ENCODE peak calls at places on chromosomes 11 and 22, in six cellular contexts. I is breast epithelium; R is mammary epithelial cell; S is RWPE1; B is CD8-positive, alpha-beta memory T cell; J is keratinocyte. H is an unnamed sample.
A peak's percentile ranks its signal among the peaks of the same experiment; 100 is the strongest.

GRCh38 chr22:23401111-23401909 is 178.8 kb downstream of the IGLL1 start:
- DNase-seq in J (peak; percentile 42), B (no peak), R (peak; percentile 77), I (peak; percentile 52), S (peak; percentile 3), H (peak; percentile 8)

GRCh38 chr11:77966338-77966737 is 28.1 kb downstream of the INTS4 start:
- DNase-seq in I (no peak), S (no peak), R (no peak), J (no peak), B (no peak), H (no peak)

GRCh38 chr22:49398646-49399045 is 429.0 kb downstream of the BRD1 start:
- DNase-seq in S (no peak), I (peak; percentile 31), J (no peak), B (no peak), R (no peak), H (no peak)

GRCh38 chr11:75668508-75669297 is at the start of gene MAP6:
- DNase-seq in S (peak; percentile 38), R (peak; percentile 19), J (no peak), B (no peak), I (no peak), H (no peak)

GRCh38 chr11:59097113-59097708 is 9.8 kb upstream of the FAM111B start:
- DNase-seq in I (no peak), J (no peak), R (peak; percentile 31), S (peak; percentile 5), B (peak; percentile 61), H (no peak)

GRCh38 chr11:113505046-113505445 is 29.8 kb upstream of the DRD2 start:
- DNase-seq in R (peak; percentile 82), I (no peak), J (no peak), B (no peak), S (no peak), H (no peak)

GRCh38 chr11:24642648-24643047 is 145.8 kb downstream of the LUZP2 start:
- DNase-seq in B (no peak), S (no peak), I (no peak), J (no peak), R (no peak), H (no peak)

GRCh38 chr22:31346255-31346732 is at the start of gene PATZ1:
- DNase-seq in R (peak; percentile 39), S (peak; percentile 80), I (peak; percentile 67), J (no peak), B (peak; percentile 76), H (no peak)

GRCh38 chr11:128039140-128040021 is 548.0 kb downstream of the ETS1 start:
- DNase-seq in R (peak; percentile 88), B (peak; percentile 63), I (no peak), J (no peak), S (peak; percentile 30), H (peak; percentile 77)

GRCh38 chr11:30328676-30329075 is 5.8 kb downstream of the ARL14EP start:
- DNase-seq in J (no peak), B (no peak), S (no peak), I (no peak), R (no peak), H (no peak)

GRCh38 chr11:29527391-29527936 is 489.4 kb downstream of the KCNA4 start:
- DNase-seq in R (peak; percentile 82), J (no peak), B (no peak), I (no peak), S (peak; percentile 49), H (peak; percentile 84)

GRCh38 chr22:30253205-30253852 is 6.8 kb upstream of the LIF start:
- DNase-seq in S (no peak), R (no peak), I (no peak), B (no peak), J (no peak), H (no peak)

GRCh38 chr22:31263896-31264295 is 28.4 kb downstream of the PIK3IP1 start:
- DNase-seq in J (no peak), R (no peak), S (no peak), I (no peak), B (no peak), H (no peak)

GRCh38 chr22:19822301-19823117 is 32.2 kb downstream of the GNB1L start:
- DNase-seq in R (no peak), I (no peak), J (no peak), B (no peak), S (no peak), H (no peak)

GRCh38 chr22:39171623-39172264 is 19.3 kb upstream of the CBX7 start:
- DNase-seq in R (no peak), I (no peak), S (no peak), B (no peak), J (no peak), H (no peak)

GRCh38 chr22:39727541-39727940 is 157.0 kb downstream of the CACNA1I start:
- DNase-seq in I (no peak), R (no peak), B (no peak), S (peak; percentile 17), J (no peak), H (no peak)

GRCh38 chr11:43269229-43269928 is 42.4 kb upstream of the API5 start:
- DNase-seq in R (no peak), S (no peak), B (no peak), J (no peak), I (no peak), H (no peak)

GRCh38 chr22:28116261-28116673 is 197.2 kb upstream of the PITPNB start:
- DNase-seq in R (peak; percentile 92), I (no peak), J (peak; percentile 57), B (no peak), S (peak; percentile 71), H (peak; percentile 74)

GRCh38 chr11:31720225-31720624 is 90.9 kb downstream of the PAX6 start:
- DNase-seq in B (no peak), I (no peak), S (no peak), R (no peak), J (no peak), H (no peak)

GRCh38 chr11:63985812-63986155 is 454 bp upstream of the OTUB1 start:
- DNase-seq in R (no peak), I (no peak), S (no peak), B (peak; percentile 61), J (no peak), H (no peak)

GRCh38 chr22:44313385-44314006 is 745 bp upstream of the SHISAL1 start:
- DNase-seq in I (no peak), J (no peak), R (no peak), B (no peak), S (no peak), H (no peak)

GRCh38 chr22:33575041-33575440 is 345.2 kb downstream of the LARGE1 start:
- DNase-seq in R (no peak), B (no peak), I (no peak), J (no peak), S (no peak), H (no peak)

GRCh38 chr22:33578752-33579151 is 341.5 kb downstream of the LARGE1 start:
- DNase-seq in J (no peak), R (no peak), S (no peak), I (no peak), B (no peak), H (no peak)

GRCh38 chr22:33579448-33580093 is 340.7 kb downstream of the LARGE1 start:
- DNase-seq in S (peak; percentile 0), I (peak; percentile 57), B (no peak), R (peak; percentile 28), J (no peak), H (no peak)

GRCh38 chr22:33576205-33576604 is 344.1 kb downstream of the LARGE1 start:
- DNase-seq in B (no peak), I (no peak), J (no peak), S (no peak), R (no peak), H (no peak)

GRCh38 chr22:33577862-33578411 is 342.3 kb downstream of the LARGE1 start:
- DNase-seq in I (no peak), R (no peak), S (no peak), J (no peak), B (no peak), H (no peak)
- H3K27ac ChIP-seq in I (no peak overlapping the region), R (no peak overlapping the region), S (no peak overlapping the region), J (no peak overlapping the region), B (no peak overlapping the region), H (no peak overlapping the region)

DNA sequence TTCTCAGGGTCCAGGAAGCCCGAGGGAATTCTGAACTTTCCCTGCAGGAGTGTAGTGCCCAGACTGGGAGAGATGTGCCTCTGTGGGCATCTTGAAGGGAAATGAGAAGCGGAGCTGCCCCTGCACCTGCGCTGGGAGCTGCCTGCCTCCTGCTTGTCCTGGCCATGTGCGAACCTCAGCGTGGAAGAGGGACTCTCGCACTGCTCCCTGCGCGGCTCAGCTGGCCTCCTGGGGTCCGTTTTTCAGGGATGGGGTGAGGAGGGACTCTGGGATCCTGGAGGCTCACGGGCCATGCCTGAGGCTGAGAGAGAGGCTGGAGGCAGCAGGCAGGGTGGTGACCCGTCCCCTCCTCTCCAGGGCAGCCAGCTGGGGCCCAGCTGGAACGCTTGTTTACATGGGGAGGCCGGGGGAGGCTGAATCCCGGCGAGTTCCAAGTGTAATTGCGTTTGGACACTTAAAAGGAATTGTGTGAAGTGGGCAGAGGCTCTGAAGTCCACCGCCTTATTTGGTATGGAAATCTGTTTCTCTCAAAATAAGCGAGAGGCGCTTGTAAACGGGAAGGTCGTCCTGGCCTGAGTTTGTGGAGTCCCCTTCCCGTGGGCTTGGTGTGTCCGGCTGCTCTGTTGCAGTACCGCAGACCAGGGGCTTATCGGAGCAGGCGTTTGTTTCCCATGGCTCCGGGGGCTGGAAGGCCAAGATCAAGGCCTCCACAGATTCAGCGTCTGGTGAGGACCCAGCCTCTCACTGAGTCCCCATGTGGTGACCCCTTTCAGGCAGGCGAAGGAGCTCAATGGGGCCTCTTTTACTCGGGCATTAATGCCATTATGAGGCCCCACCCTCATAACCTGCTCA is 1.3 kb upstream of the MRGPRF start:
- DNase-seq in B (no peak), J (no peak), S (no peak), R (no peak), I (no peak), H (no peak)
- H3K27ac ChIP-seq in B (no peak overlapping the region), J (no peak overlapping the region), S (no peak overlapping the region), R (no peak overlapping the region), I (peak overlapping the region; percentile 75), H (no peak overlapping the region)

DNA sequence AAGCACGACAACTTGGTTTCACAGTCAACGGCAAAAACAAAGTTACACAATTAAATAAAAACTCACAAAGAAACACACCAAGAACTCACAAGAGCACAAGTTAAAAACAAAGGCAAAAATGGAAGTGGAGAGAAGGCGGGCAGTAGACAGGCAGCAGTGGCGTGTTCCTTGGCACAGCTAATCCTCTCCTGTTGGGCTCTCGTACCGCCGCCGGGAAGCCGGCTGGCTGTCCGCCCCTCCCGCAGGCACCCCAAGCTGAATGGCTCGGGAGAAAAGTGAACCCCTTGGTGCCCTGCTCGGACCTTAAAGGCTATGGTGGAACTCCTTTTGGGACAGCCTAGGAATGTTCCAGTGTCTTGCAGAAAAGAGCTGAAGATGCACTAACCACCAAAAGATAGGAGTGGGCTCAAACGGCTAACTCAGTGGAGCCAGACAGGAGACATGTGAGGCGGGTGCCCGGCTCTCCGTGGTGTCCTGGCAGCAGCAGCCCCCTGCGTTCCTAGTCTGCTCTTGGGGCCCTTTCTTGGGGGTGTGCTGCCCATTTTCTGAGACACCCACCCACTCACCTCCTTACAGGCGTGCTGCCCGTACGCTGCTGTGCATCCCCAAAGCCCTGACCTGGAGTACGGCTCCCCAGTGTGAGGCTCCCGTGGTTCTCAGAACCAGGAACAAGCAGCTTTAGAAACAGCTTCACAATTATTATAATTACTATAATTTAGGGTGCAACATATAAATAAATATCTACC is 86.1 kb upstream of the BID start:
- DNase-seq in R (no peak), J (no peak), B (no peak), S (no peak), I (no peak), H (no peak)
- H3K27ac ChIP-seq in R (no peak overlapping the region), J (no peak overlapping the region), B (no peak overlapping the region), S (no peak overlapping the region), I (no peak overlapping the region), H (no peak overlapping the region)

DNA sequence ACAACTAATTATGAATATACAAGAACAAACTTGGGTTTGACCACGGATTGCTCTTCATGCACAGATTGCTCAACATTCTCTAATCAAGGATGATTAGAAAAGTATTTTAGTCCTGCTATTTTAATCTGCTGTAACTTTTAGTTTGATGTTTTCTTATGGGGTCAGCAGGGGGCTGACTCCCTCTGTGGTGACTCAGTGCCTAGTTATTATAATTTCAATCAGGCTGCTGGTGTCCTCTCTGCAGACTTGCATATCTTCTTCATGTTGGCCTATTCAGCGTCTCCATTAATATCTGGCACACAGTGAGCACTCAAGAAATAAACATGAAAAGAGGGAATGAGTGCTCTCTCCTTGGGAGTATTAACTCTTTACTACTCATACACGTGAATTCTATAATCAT is 223.8 kb upstream of the DDI1 start:
- DNase-seq in I (no peak), S (no peak), J (no peak), R (no peak), B (no peak), H (no peak)
- H3K27ac ChIP-seq in I (no peak overlapping the region), S (no peak overlapping the region), J (no peak overlapping the region), R (no peak overlapping the region), B (no peak overlapping the region), H (no peak overlapping the region)

H was measured in epithelial cell of prostate.